ENCODE peak calls at places on chromosomes 13 and 19, in eight cellular contexts. O is GM23338, D is gastrocnemius medialis, B is astrocyte of the spinal cord, X is heart left ventricle, Q is hepatocyte, L is GM06990, I is IMR-90. G is an unnamed sample.

GRCh38 chr19:17721821-17722220 is 2.5 kb downstream of the MAP1S start:
- DNase-seq in I (peak; percentile 13), L (no peak), B (no peak), X (peak; percentile 48), Q (no peak), D (peak; percentile 12), O (no peak), G (no peak)

GRCh38 chr13:81872581-81872980 is 1531.7 kb upstream of the SPRY2 start:
- DNase-seq in D (no peak), I (no peak), X (no peak), B (peak; percentile 1), L (no peak), Q (peak; percentile 53), O (peak; percentile 58), G (no peak)

GRCh38 chr19:9165256-9165655 is 13.5 kb upstream of the OR7D2 start:
- DNase-seq in D (no peak), X (no peak), O (no peak), B (no peak), L (no peak), Q (no peak), I (peak; percentile 22), G (no peak)

GRCh38 chr13:24842533-24843278 is 78.7 kb downstream of the RNF17 start:
- DNase-seq in X (no peak), I (no peak), B (no peak), L (no peak), D (no peak), O (no peak), Q (peak; percentile 20), G (no peak)

GRCh38 chr19:35695895-35696422 is 8.4 kb upstream of the ZBTB32 start:
- DNase-seq in D (no peak), I (no peak), O (no peak), B (no peak), L (no peak), X (no peak), Q (no peak), G (no peak)

GRCh38 chr13:49148405-49148804 is 71.7 kb upstream of the MLNR start:
- DNase-seq in L (no peak), I (no peak), O (no peak), B (no peak), Q (no peak), D (no peak), X (no peak), G (no peak)

GRCh38 chr13:96052655-96053002 is 572 bp downstream of the UGGT2 start:
- DNase-seq in Q (peak; percentile 70), X (no peak), I (peak; percentile 83), L (no peak), D (no peak), B (peak; percentile 76), O (peak; percentile 44), G (peak; percentile 13)

GRCh38 chr13:89880201-89880600 is 1467.3 kb upstream of the MIR17HG start:
- DNase-seq in L (no peak), O (no peak), D (no peak), B (no peak), X (no peak), Q (no peak), I (no peak), G (no peak)

GRCh38 chr13:111118898-111119607 is 3.9 kb downstream of the ARHGEF7 start:
- DNase-seq in X (no peak), O (no peak), B (no peak), L (no peak), Q (no peak), D (no peak), I (no peak), G (no peak)

GRCh38 chr19:28883241-28883693 is 329.7 kb downstream of the UQCRFS1 start:
- DNase-seq in D (peak; percentile 3), B (no peak), X (peak; percentile 58), Q (no peak), I (peak; percentile 41), O (peak; percentile 32), L (no peak), G (no peak)

GRCh38 chr13:98454389-98454881 is 122.5 kb downstream of the STK24 start:
- DNase-seq in I (peak; percentile 94), O (no peak), B (peak; percentile 87), D (no peak), L (no peak), Q (no peak), X (no peak), G (no peak)

GRCh38 chr13:59823495-59823894 is 340.2 kb downstream of the DIAPH3 start:
- DNase-seq in B (peak; percentile 35), O (no peak), X (no peak), I (peak; percentile 77), Q (no peak), D (no peak), L (no peak), G (peak; percentile 19)

GRCh38 chr13:35198821-35199220 is 256.8 kb downstream of the NBEA start:
- DNase-seq in I (no peak), B (no peak), O (no peak), L (no peak), Q (no peak), D (no peak), X (no peak), G (no peak)

DNA sequence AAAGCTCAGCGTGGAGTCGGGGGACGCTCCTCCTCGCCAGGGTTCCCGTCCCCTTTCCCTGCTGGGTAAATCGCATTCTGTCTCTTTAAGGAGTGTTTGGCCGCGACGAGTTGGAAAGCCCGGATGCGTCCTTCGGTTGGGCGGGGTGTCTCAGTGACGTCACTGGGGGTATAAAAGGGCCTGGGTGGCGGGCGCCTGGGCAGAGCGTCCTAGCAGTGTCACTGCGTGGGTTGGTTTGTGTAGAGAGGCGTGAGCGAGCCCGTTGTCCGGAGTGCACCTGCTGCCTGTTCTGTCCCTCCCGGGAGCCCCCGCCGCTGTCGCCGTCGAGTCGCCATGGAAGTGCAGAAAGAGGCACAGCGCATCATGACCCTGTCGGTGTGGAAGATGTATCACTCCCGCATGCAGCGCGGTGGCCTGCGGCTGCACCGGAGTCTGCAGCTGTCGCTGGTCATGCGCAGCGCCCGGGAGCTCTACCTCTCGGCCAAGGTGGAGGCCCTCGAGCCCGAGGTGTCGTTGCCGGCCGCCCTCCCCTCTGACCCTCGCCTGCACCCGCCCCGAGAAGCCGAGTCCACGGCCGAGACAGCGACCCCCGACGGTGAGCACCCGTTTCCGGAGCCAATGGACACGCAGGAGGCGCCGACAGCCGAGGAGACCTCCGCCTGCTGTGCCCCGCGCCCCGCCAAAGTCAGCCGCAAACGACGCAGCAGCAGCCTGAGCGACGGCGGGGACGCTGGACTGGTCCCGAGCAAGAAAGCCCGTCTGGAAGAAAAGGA is 2.8 kb downstream of the IER2 start:
- DNase-seq in O (peak; percentile 98), I (peak; percentile 93), L (peak; percentile 97), B (peak; percentile 96), Q (peak; percentile 97), D (peak; percentile 89), X (peak; percentile 98), G (peak; percentile 75)
- TF ChIP-seq CTCF in O (no peak), I (peak; percentile 6), L (peak; percentile 18), B (no peak), Q (peak; percentile 28), D (no peak), X (no peak), G (peak; percentile 10)

GRCh38 chr19:50679177-50680125 is 30.2 kb downstream of the C19orf81 start:
- DNase-seq in O (peak; percentile 86), I (peak; percentile 66), D (peak; percentile 32), X (peak; percentile 67), L (peak; percentile 92), Q (peak; percentile 86), B (peak; percentile 33), G (no peak)
- H3K4me3 ChIP-seq in O (peak overlapping the region; percentile 25), I (no peak overlapping the region), D (no peak overlapping the region), X (no peak overlapping the region), L (no peak overlapping the region), Q (no peak overlapping the region), B (no peak overlapping the region), G (no peak overlapping the region)

GRCh38 chr19:6460099-6460884 is 700 bp upstream of the SLC25A23 start:
- DNase-seq in B (peak; percentile 98), O (peak; percentile 100), Q (peak; percentile 99), I (peak; percentile 97), L (peak; percentile 97), X (peak; percentile 95), D (peak; percentile 90), G (peak; percentile 94)
- TF ChIP-seq CTCF in B (peak; percentile 62), O (peak; percentile 59), Q (peak; percentile 43), I (peak; percentile 46), L (peak; percentile 60), X (peak; percentile 58), D (peak; percentile 58), G (peak; percentile 66)

DNA sequence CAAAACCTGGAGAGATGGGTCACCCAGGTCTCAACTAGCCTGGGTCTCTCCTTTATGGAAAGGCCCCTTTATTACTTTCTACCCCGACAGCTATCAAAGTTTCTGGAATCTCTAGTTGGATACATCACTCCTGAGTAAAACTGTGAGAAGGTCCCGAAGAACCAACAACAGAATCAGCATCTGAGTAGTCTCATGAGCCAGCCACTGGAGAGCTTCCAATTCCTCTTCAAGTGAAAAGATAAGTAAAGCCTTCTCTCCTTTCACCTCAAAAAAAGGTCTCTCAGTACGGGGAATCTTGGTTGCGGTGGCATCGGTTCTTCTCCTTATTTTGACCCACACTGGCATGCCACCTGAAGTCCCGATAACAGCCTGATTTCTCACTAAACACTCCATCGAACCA is at the start of gene ERVV-1:
- DNase-seq in X (no peak), Q (no peak), O (no peak), L (no peak), D (no peak), B (no peak), I (peak; percentile 10), G (no peak)
- H3K4me3 ChIP-seq in X (no peak within 1 kb of the TSS), Q (no peak within 1 kb of the TSS), O (no peak within 1 kb of the TSS), L (no peak within 1 kb of the TSS), D (no peak within 1 kb of the TSS), B (no peak within 1 kb of the TSS), I (no peak within 1 kb of the TSS), G (no peak within 1 kb of the TSS)

GRCh38 chr13:106145997-106146864 is 389.2 kb downstream of the EFNB2 start:
- DNase-seq in D (no peak), X (no peak), O (no peak), L (no peak), Q (peak; percentile 16), I (no peak), B (no peak), G (no peak)
- TF ChIP-seq CTCF in D (no peak), X (no peak), O (peak; percentile 28), L (no peak), Q (peak; percentile 7), I (no peak), B (no peak), G (no peak)

GRCh38 chr19:3868770-3869456 is at the start of gene ZFR2:
- DNase-seq in O (peak; percentile 87), I (no peak), X (no peak), D (no peak), B (no peak), L (no peak), Q (peak; percentile 46), G (no peak)
- H3K4me3 ChIP-seq in O (peak within 1 kb of the TSS; percentile 58), I (no peak within 1 kb of the TSS), X (peak within 1 kb of the TSS; percentile 25), D (no peak within 1 kb of the TSS), B (no peak within 1 kb of the TSS), L (no peak within 1 kb of the TSS), Q (no peak within 1 kb of the TSS), G (no peak within 1 kb of the TSS)

DNA sequence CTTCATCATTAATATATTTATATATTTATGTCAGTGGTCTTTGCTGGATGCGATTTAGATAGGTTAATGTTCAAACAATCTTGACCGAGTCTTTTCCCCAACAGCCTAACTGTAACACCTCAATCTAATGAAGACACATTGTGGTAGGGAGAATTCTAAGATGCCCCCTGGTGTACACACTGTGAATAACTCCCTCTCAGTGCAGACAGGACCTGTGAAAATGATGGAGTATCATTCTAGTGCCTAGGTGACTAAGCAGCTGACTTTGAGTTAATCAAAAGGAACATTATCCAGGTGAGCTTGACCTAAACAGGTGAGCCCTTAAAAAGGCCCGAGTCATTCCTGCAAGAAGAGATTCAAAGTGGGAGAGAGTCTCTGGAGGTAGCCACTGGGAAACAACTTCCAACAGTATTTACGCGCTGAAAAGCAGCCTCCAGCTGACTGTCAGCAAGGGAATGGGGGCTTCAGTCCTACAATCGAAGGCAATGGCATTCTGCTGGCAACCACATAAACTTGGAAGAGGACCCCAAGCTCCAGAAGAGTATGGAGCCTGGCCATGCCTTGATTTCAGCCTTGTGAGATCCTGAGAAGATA is 28.0 kb upstream of the KBTBD7 start:
- DNase-seq in O (peak; percentile 79), L (no peak), X (peak; percentile 19), Q (peak; percentile 68), B (peak; percentile 52), D (peak; percentile 18), I (peak; percentile 40), G (no peak)
- TF ChIP-seq CTCF in O (peak; percentile 92), L (peak; percentile 76), X (peak; percentile 74), Q (peak; percentile 64), B (peak; percentile 71), D (peak; percentile 71), I (peak; percentile 60), G (peak; percentile 79)